ENCODE peak calls at places on chromosomes 2 and 18, in six cellular contexts. One of them, this sample, is unnamed.

GRCh38 chr18:12027046-12027445 is 45.7 kb downstream of the IMPA2 start:
- DNase-seq in activated T-cell treated with anti-CD3 and anti-CD28 coated beads for 48 hours: no peak
- DNase-seq in progenitor cell of endocrine pancreas: no peak
- DNase-seq in HFFc6: no peak
- DNase-seq in NCI-H2081: no peak
- DNase-seq in Right ventricle myocardium superior: peak
- DNase-seq in this sample: peak

GRCh38 chr2:166671831-166672230 is 177.8 kb upstream of the SCN7A start:
- DNase-seq in HFFc6: no peak
- DNase-seq in progenitor cell of endocrine pancreas: no peak
- DNase-seq in NCI-H2081: no peak
- DNase-seq in activated T-cell treated with anti-CD3 and anti-CD28 coated beads for 48 hours: no peak
- DNase-seq in Right ventricle myocardium superior: no peak
- DNase-seq in this sample: no peak

GRCh38 chr2:173869244-173869643 is 95.9 kb downstream of the SP3 start:
- DNase-seq in NCI-H2081: no peak
- DNase-seq in Right ventricle myocardium superior: no peak
- DNase-seq in activated T-cell treated with anti-CD3 and anti-CD28 coated beads for 48 hours: no peak
- DNase-seq in progenitor cell of endocrine pancreas: no peak
- DNase-seq in HFFc6: no peak
- DNase-seq in this sample: no peak

GRCh38 chr2:142980246-142981068 is 103.0 kb downstream of the KYNU start:
- DNase-seq in activated T-cell treated with anti-CD3 and anti-CD28 coated beads for 48 hours: no peak
- DNase-seq in Right ventricle myocardium superior: no peak
- DNase-seq in NCI-H2081: peak
- DNase-seq in progenitor cell of endocrine pancreas: no peak
- DNase-seq in HFFc6: peak
- DNase-seq in this sample: no peak

GRCh38 chr2:135782231-135782630 is 40.6 kb downstream of the UBXN4 start:
- DNase-seq in Right ventricle myocardium superior: no peak
- DNase-seq in NCI-H2081: no peak
- DNase-seq in HFFc6: no peak
- DNase-seq in activated T-cell treated with anti-CD3 and anti-CD28 coated beads for 48 hours: no peak
- DNase-seq in progenitor cell of endocrine pancreas: no peak
- DNase-seq in this sample: no peak

GRCh38 chr18:26491194-26491816 is 57.0 kb downstream of the KCTD1 start:
- DNase-seq in Right ventricle myocardium superior: no peak
- DNase-seq in progenitor cell of endocrine pancreas: no peak
- DNase-seq in NCI-H2081: no peak
- DNase-seq in activated T-cell treated with anti-CD3 and anti-CD28 coated beads for 48 hours: no peak
- DNase-seq in HFFc6: no peak
- DNase-seq in this sample: no peak

GRCh38 chr2:193332938-193333337 is 1138.2 kb upstream of the TMEFF2 start:
- DNase-seq in HFFc6: no peak
- DNase-seq in Right ventricle myocardium superior: no peak
- DNase-seq in activated T-cell treated with anti-CD3 and anti-CD28 coated beads for 48 hours: no peak
- DNase-seq in NCI-H2081: no peak
- DNase-seq in progenitor cell of endocrine pancreas: no peak
- DNase-seq in this sample: no peak

GRCh38 chr2:136131484-136131960 is 13.6 kb upstream of the CXCR4 start:
- DNase-seq in activated T-cell treated with anti-CD3 and anti-CD28 coated beads for 48 hours: no peak
- DNase-seq in NCI-H2081: no peak
- DNase-seq in Right ventricle myocardium superior: no peak
- DNase-seq in progenitor cell of endocrine pancreas: no peak
- DNase-seq in HFFc6: no peak
- DNase-seq in this sample: no peak

GRCh38 chr2:119520696-119521436 is 3.4 kb downstream of the SCTR start:
- DNase-seq in Right ventricle myocardium superior: no peak
- DNase-seq in progenitor cell of endocrine pancreas: no peak
- DNase-seq in HFFc6: no peak
- DNase-seq in activated T-cell treated with anti-CD3 and anti-CD28 coated beads for 48 hours: no peak
- DNase-seq in NCI-H2081: no peak
- DNase-seq in this sample: no peak

GRCh38 chr2:28564346-28564745 is 68.5 kb downstream of the PLB1 start:
- DNase-seq in activated T-cell treated with anti-CD3 and anti-CD28 coated beads for 48 hours: no peak
- DNase-seq in HFFc6: no peak
- DNase-seq in Right ventricle myocardium superior: no peak
- DNase-seq in progenitor cell of endocrine pancreas: no peak
- DNase-seq in NCI-H2081: no peak
- DNase-seq in this sample: no peak

GRCh38 chr2:107002735-107003134 is 116.8 kb upstream of the ST6GAL2 start:
- DNase-seq in activated T-cell treated with anti-CD3 and anti-CD28 coated beads for 48 hours: no peak
- DNase-seq in progenitor cell of endocrine pancreas: no peak
- DNase-seq in Right ventricle myocardium superior: no peak
- DNase-seq in NCI-H2081: no peak
- DNase-seq in HFFc6: peak
- DNase-seq in this sample: no peak

GRCh38 chr2:74186038-74186437 is 7.4 kb upstream of the MOB1A start:
- DNase-seq in progenitor cell of endocrine pancreas: no peak
- DNase-seq in HFFc6: no peak
- DNase-seq in activated T-cell treated with anti-CD3 and anti-CD28 coated beads for 48 hours: no peak
- DNase-seq in Right ventricle myocardium superior: no peak
- DNase-seq in NCI-H2081: no peak
- DNase-seq in this sample: peak

GRCh38 chr2:14702258-14702657 is 69.7 kb downstream of the LRATD1 start:
- DNase-seq in progenitor cell of endocrine pancreas: no peak
- DNase-seq in activated T-cell treated with anti-CD3 and anti-CD28 coated beads for 48 hours: no peak
- DNase-seq in NCI-H2081: no peak
- DNase-seq in HFFc6: no peak
- DNase-seq in Right ventricle myocardium superior: no peak
- DNase-seq in this sample: no peak

GRCh38 chr2:101718993-101719571 is 21.6 kb downstream of the MAP4K4 start:
- DNase-seq in Right ventricle myocardium superior: no peak
- DNase-seq in activated T-cell treated with anti-CD3 and anti-CD28 coated beads for 48 hours: peak
- DNase-seq in HFFc6: peak
- DNase-seq in NCI-H2081: no peak
- DNase-seq in progenitor cell of endocrine pancreas: no peak
- DNase-seq in this sample: no peak

GRCh38 chr18:79912994-79913831 is 38.2 kb downstream of the SLC66A2 start:
- DNase-seq in NCI-H2081: no peak
- DNase-seq in progenitor cell of endocrine pancreas: no peak
- DNase-seq in Right ventricle myocardium superior: no peak
- DNase-seq in activated T-cell treated with anti-CD3 and anti-CD28 coated beads for 48 hours: no peak
- DNase-seq in HFFc6: no peak
- DNase-seq in this sample: peak

GRCh38 chr2:131105950-131106801 is 1.0 kb downstream of the PLEKHB2 start:
- DNase-seq in Right ventricle myocardium superior: peak
- DNase-seq in NCI-H2081: no peak
- DNase-seq in activated T-cell treated with anti-CD3 and anti-CD28 coated beads for 48 hours: peak
- DNase-seq in HFFc6: peak
- DNase-seq in progenitor cell of endocrine pancreas: no peak
- DNase-seq in this sample: peak

GRCh38 chr2:52844701-52845423 is 922.7 kb upstream of the CHAC2 start:
- DNase-seq in NCI-H2081: no peak
- DNase-seq in activated T-cell treated with anti-CD3 and anti-CD28 coated beads for 48 hours: no peak
- DNase-seq in Right ventricle myocardium superior: no peak
- DNase-seq in HFFc6: no peak
- DNase-seq in progenitor cell of endocrine pancreas: no peak
- DNase-seq in this sample: no peak

GRCh38 chr2:5664197-5664728 is 27.9 kb upstream of the SOX11 start:
- DNase-seq in NCI-H2081: no peak
- DNase-seq in activated T-cell treated with anti-CD3 and anti-CD28 coated beads for 48 hours: no peak
- DNase-seq in Right ventricle myocardium superior: no peak
- DNase-seq in progenitor cell of endocrine pancreas: no peak
- DNase-seq in HFFc6: no peak
- DNase-seq in this sample: no peak

GRCh38 chr18:48790226-48790863 is 160.4 kb downstream of the SMAD7 start:
- DNase-seq in HFFc6: no peak
- DNase-seq in Right ventricle myocardium superior: peak
- DNase-seq in progenitor cell of endocrine pancreas: no peak
- DNase-seq in activated T-cell treated with anti-CD3 and anti-CD28 coated beads for 48 hours: no peak
- DNase-seq in NCI-H2081: no peak
- DNase-seq in this sample: peak

GRCh38 chr2:123513351-123513750 is 511.7 kb upstream of the CNTNAP5 start:
- DNase-seq in activated T-cell treated with anti-CD3 and anti-CD28 coated beads for 48 hours: no peak
- DNase-seq in progenitor cell of endocrine pancreas: no peak
- DNase-seq in HFFc6: no peak
- DNase-seq in NCI-H2081: no peak
- DNase-seq in Right ventricle myocardium superior: no peak
- DNase-seq in this sample: no peak

GRCh38 chr2:99827296-99827999 is 314.9 kb downstream of the AFF3 start:
- DNase-seq in HFFc6: no peak
- DNase-seq in NCI-H2081: no peak
- DNase-seq in progenitor cell of endocrine pancreas: no peak
- DNase-seq in Right ventricle myocardium superior: no peak
- DNase-seq in activated T-cell treated with anti-CD3 and anti-CD28 coated beads for 48 hours: no peak
- DNase-seq in this sample: no peak

GRCh38 chr2:205731521-205731965 is 49.2 kb downstream of the NRP2 start:
- DNase-seq in HFFc6: peak
- DNase-seq in activated T-cell treated with anti-CD3 and anti-CD28 coated beads for 48 hours: no peak
- DNase-seq in progenitor cell of endocrine pancreas: no peak
- DNase-seq in Right ventricle myocardium superior: no peak
- DNase-seq in NCI-H2081: no peak
- DNase-seq in this sample: no peak

GRCh38 chr2:70714141-70714905 is 53.7 kb downstream of the ADD2 start:
- DNase-seq in activated T-cell treated with anti-CD3 and anti-CD28 coated beads for 48 hours: no peak
- DNase-seq in NCI-H2081: no peak
- DNase-seq in progenitor cell of endocrine pancreas: no peak
- DNase-seq in Right ventricle myocardium superior: no peak
- DNase-seq in HFFc6: no peak
- DNase-seq in this sample: no peak

GRCh38 chr18:55523001-55523400 is 65.0 kb downstream of the TCF4 start:
- DNase-seq in progenitor cell of endocrine pancreas: no peak
- DNase-seq in Right ventricle myocardium superior: no peak
- DNase-seq in activated T-cell treated with anti-CD3 and anti-CD28 coated beads for 48 hours: no peak
- DNase-seq in NCI-H2081: no peak
- DNase-seq in HFFc6: no peak
- DNase-seq in this sample: no peak

GRCh38 chr2:234291765-234292204 is 205.1 kb downstream of the ARL4C start:
- DNase-seq in HFFc6: peak
- DNase-seq in activated T-cell treated with anti-CD3 and anti-CD28 coated beads for 48 hours: no peak
- DNase-seq in progenitor cell of endocrine pancreas: no peak
- DNase-seq in Right ventricle myocardium superior: peak
- DNase-seq in NCI-H2081: peak
- DNase-seq in this sample: peak

GRCh38 chr2:189318761-189319160 is 122.5 kb upstream of the WDR75 start:
- DNase-seq in NCI-H2081: no peak
- DNase-seq in activated T-cell treated with anti-CD3 and anti-CD28 coated beads for 48 hours: no peak
- DNase-seq in progenitor cell of endocrine pancreas: no peak
- DNase-seq in Right ventricle myocardium superior: no peak
- DNase-seq in HFFc6: no peak
- DNase-seq in this sample: no peak

GRCh38 chr2:39437522-39438296 is 624 bp upstream of the MAP4K3 start:
- DNase-seq in NCI-H2081: peak
- DNase-seq in progenitor cell of endocrine pancreas: no peak
- DNase-seq in HFFc6: no peak
- DNase-seq in Right ventricle myocardium superior: peak
- DNase-seq in activated T-cell treated with anti-CD3 and anti-CD28 coated beads for 48 hours: peak
- DNase-seq in this sample: peak

GRCh38 chr2:212912445-212913103 is 238.8 kb downstream of the IKZF2 start:
- DNase-seq in progenitor cell of endocrine pancreas: no peak
- DNase-seq in HFFc6: peak
- DNase-seq in Right ventricle myocardium superior: no peak
- DNase-seq in NCI-H2081: no peak
- DNase-seq in activated T-cell treated with anti-CD3 and anti-CD28 coated beads for 48 hours: no peak
- DNase-seq in this sample: no peak

GRCh38 chr2:236209996-236210395 is 41.8 kb upstream of the GBX2 start:
- DNase-seq in NCI-H2081: no peak
- DNase-seq in HFFc6: no peak
- DNase-seq in activated T-cell treated with anti-CD3 and anti-CD28 coated beads for 48 hours: no peak
- DNase-seq in Right ventricle myocardium superior: no peak
- DNase-seq in progenitor cell of endocrine pancreas: no peak
- DNase-seq in this sample: no peak

GRCh38 chr2:198917926-198918325 is 539.8 kb downstream of the SATB2 start:
- DNase-seq in HFFc6: no peak
- DNase-seq in progenitor cell of endocrine pancreas: no peak
- DNase-seq in NCI-H2081: no peak
- DNase-seq in activated T-cell treated with anti-CD3 and anti-CD28 coated beads for 48 hours: no peak
- DNase-seq in Right ventricle myocardium superior: no peak
- DNase-seq in this sample: no peak